ENCODE peak calls at places on chromosomes 1 and 21, in nine cellular contexts. R, T, J, Q, D, Y, B, O and A are unnamed samples.
A peak's percentile ranks its signal among the peaks of the same experiment; 100 is the strongest.

GRCh38 chr1:204493882-204494280 is 724 bp downstream of the PIK3C2B start:
- DNase-seq in R (no peak), T (peak; percentile 52), J (peak; percentile 48), Q (peak; percentile 11), D (peak; percentile 51), Y (peak; percentile 76), B (peak; percentile 48), O (peak; percentile 84), A (no peak)

GRCh38 chr1:181112071-181112929 is 23.8 kb downstream of the IER5 start:
- DNase-seq in R (peak; percentile 35), T (no peak), J (peak; percentile 100), Q (peak; percentile 100), D (peak; percentile 93), Y (no peak), B (peak; percentile 100), O (no peak), A (no peak)

GRCh38 chr21:16587671-16588379 is 858.0 kb downstream of the USP25 start:
- DNase-seq in R (no peak), T (no peak), J (peak; percentile 77), Q (peak; percentile 89), D (no peak), Y (peak; percentile 42), B (peak; percentile 89), O (no peak), A (no peak)

GRCh38 chr1:160522622-160523345 is at the start of gene SLAMF6:
- DNase-seq in R (no peak), T (peak; percentile 42), J (no peak), Q (no peak), D (no peak), Y (no peak), B (no peak), O (no peak), A (no peak)

GRCh38 chr1:46043491-46044017 is 88.9 kb downstream of the PIK3R3 start:
- DNase-seq in R (no peak), T (no peak), J (no peak), Q (no peak), D (no peak), Y (peak; percentile 30), B (no peak), O (no peak), A (no peak)

GRCh38 chr21:41294548-41295231 is 21.9 kb upstream of the FAM3B start:
- DNase-seq in R (no peak), T (no peak), J (no peak), Q (no peak), D (no peak), Y (no peak), B (peak; percentile 41), O (no peak), A (no peak)

GRCh38 chr1:67838180-67838912 is 5.1 kb upstream of the GNG12 start:
- DNase-seq in R (no peak), T (no peak), J (no peak), Q (peak; percentile 63), D (no peak), Y (no peak), B (peak; percentile 52), O (no peak), A (no peak)

GRCh38 chr1:38451541-38451993 is 405.0 kb upstream of the POU3F1 start:
- DNase-seq in R (no peak), T (no peak), J (peak; percentile 30), Q (no peak), D (no peak), Y (peak; percentile 54), B (no peak), O (no peak), A (peak; percentile 99)

GRCh38 chr1:210883821-210884220 is 250.1 kb downstream of the KCNH1 start:
- DNase-seq in R (no peak), T (no peak), J (peak; percentile 7), Q (no peak), D (no peak), Y (no peak), B (peak; percentile 53), O (no peak), A (no peak)

GRCh38 chr1:76254165-76255043 is 179.9 kb downstream of the ST6GALNAC3 start:
- DNase-seq in R (no peak), T (no peak), J (no peak), Q (peak; percentile 5), D (no peak), Y (peak; percentile 25), B (peak; percentile 6), O (no peak), A (no peak)

GRCh38 chr1:36115931-36116330 is 9.1 kb downstream of the COL8A2 start:
- DNase-seq in R (no peak), T (no peak), J (peak; percentile 28), Q (peak; percentile 40), D (peak; percentile 75), Y (no peak), B (peak; percentile 40), O (no peak), A (no peak)

GRCh38 chr1:76799700-76800099 is 67.6 kb upstream of the ST6GALNAC5 start:
- DNase-seq in R (no peak), T (no peak), J (no peak), Q (no peak), D (no peak), Y (no peak), B (no peak), O (no peak), A (peak; percentile 30)

GRCh38 chr1:77627965-77628570 is 54.4 kb downstream of the ZZZ3 start:
- DNase-seq in R (no peak), T (no peak), J (no peak), Q (no peak), D (no peak), Y (no peak), B (no peak), O (no peak), A (no peak)

GRCh38 chr21:39736716-39737115 is 8.3 kb upstream of the IGSF5 start:
- DNase-seq in R (no peak), T (no peak), J (no peak), Q (no peak), D (no peak), Y (no peak), B (no peak), O (no peak), A (no peak)

GRCh38 chr21:36883532-36884486 is 82.7 kb downstream of the HLCS start:
- DNase-seq in R (no peak), T (no peak), J (peak; percentile 59), Q (no peak), D (no peak), Y (no peak), B (no peak), O (no peak), A (no peak)

GRCh38 chr1:2151252-2151651 is 43.3 kb downstream of the FAAP20 start:
- DNase-seq in R (no peak), T (no peak), J (no peak), Q (no peak), D (no peak), Y (no peak), B (no peak), O (no peak), A (no peak)

GRCh38 chr1:6009120-6010040 is 17.2 kb upstream of the NPHP4 start:
- DNase-seq in R (no peak), T (no peak), J (no peak), Q (no peak), D (no peak), Y (no peak), B (no peak), O (no peak), A (no peak)

GRCh38 chr1:212814989-212815388 is 23.3 kb downstream of the TATDN3 start:
- DNase-seq in R (no peak), T (no peak), J (no peak), Q (peak; percentile 17), D (no peak), Y (peak; percentile 29), B (no peak), O (no peak), A (no peak)

GRCh38 chr1:234842726-234843641 is 233.0 kb upstream of the IRF2BP2 start:
- DNase-seq in R (no peak), T (peak; percentile 51), J (peak; percentile 27), Q (no peak), D (no peak), Y (peak; percentile 53), B (no peak), O (no peak), A (no peak)

GRCh38 chr1:33094971-33095604 is 14.1 kb downstream of the AZIN2 start:
- DNase-seq in R (peak; percentile 45), T (peak; percentile 29), J (peak; percentile 71), Q (peak; percentile 82), D (peak; percentile 63), Y (peak; percentile 53), B (peak; percentile 67), O (no peak), A (peak; percentile 16)